ENCODE peak calls at places on chromosome 18, in seven cellular contexts. W, E, T, X, O, Y and D are unnamed samples.

GRCh38 chr18:45449761-45450227 is 165.5 kb upstream of the SLC14A2 start:
- DNase-seq in W (no peak), E (no peak), T (no peak), X (no peak), O (peak; percentile 58), Y (no peak), D (no peak)

GRCh38 chr18:23183356-23184150 is 48.3 kb downstream of the CABLES1 start:
- DNase-seq in W (no peak), E (peak; percentile 22), T (no peak), X (no peak), O (no peak), Y (no peak), D (no peak)

GRCh38 chr18:50441518-50441917 is 66.7 kb downstream of the SKA1 start:
- DNase-seq in W (no peak), E (no peak), T (no peak), X (no peak), O (no peak), Y (no peak), D (no peak)

GRCh38 chr18:22424564-22424963 is 6.8 kb upstream of the CTAGE1 start:
- DNase-seq in W (no peak), E (no peak), T (no peak), X (no peak), O (no peak), Y (no peak), D (no peak)

GRCh38 chr18:73462092-73462491 is 594.3 kb upstream of the NETO1 start:
- DNase-seq in W (no peak), E (peak; percentile 37), T (no peak), X (no peak), O (no peak), Y (no peak), D (no peak)

GRCh38 chr18:75106746-75107145 is 102.2 kb downstream of the PTGR3 start:
- DNase-seq in W (no peak), E (no peak), T (no peak), X (no peak), O (no peak), Y (no peak), D (no peak)

GRCh38 chr18:54859667-54860421 is 31.6 kb downstream of the RAB27B start:
- DNase-seq in W (no peak), E (no peak), T (no peak), X (no peak), O (no peak), Y (no peak), D (no peak)

GRCh38 chr18:75205760-75206109 is 3.2 kb downstream of the PTGR3 start:
- DNase-seq in W (no peak), E (no peak), T (no peak), X (no peak), O (no peak), Y (no peak), D (no peak)

GRCh38 chr18:35050638-35051287 is 9.6 kb downstream of the MAPRE2 start:
- DNase-seq in W (no peak), E (no peak), T (no peak), X (no peak), O (no peak), Y (no peak), D (no peak)

GRCh38 chr18:80191907-80192652 is 55.2 kb downstream of the PARD6G start:
- DNase-seq in W (no peak), E (no peak), T (no peak), X (no peak), O (no peak), Y (no peak), D (peak; percentile 23)

GRCh38 chr18:79912994-79913831 is 38.2 kb downstream of the SLC66A2 start:
- DNase-seq in W (no peak), E (no peak), T (no peak), X (no peak), O (no peak), Y (no peak), D (no peak)

GRCh38 chr18:24426398-24427294 is at the start of gene IMPACT:
- DNase-seq in W (peak; percentile 9), E (peak; percentile 32), T (peak; percentile 15), X (peak; percentile 83), O (peak; percentile 86), Y (peak; percentile 81), D (peak; percentile 78)

GRCh38 chr18:38963943-38964660 is 1398.5 kb upstream of the CELF4 start:
- DNase-seq in W (no peak), E (no peak), T (no peak), X (no peak), O (no peak), Y (no peak), D (no peak)

GRCh38 chr18:77131100-77131651 is 1.4 kb downstream of the MBP start:
- DNase-seq in W (no peak), E (no peak), T (no peak), X (peak; percentile 60), O (peak; percentile 59), Y (no peak), D (no peak)

GRCh38 chr18:61890344-61890743 is 2.5 kb downstream of the RNF152 start:
- DNase-seq in W (no peak), E (no peak), T (no peak), X (no peak), O (no peak), Y (no peak), D (no peak)

GRCh38 chr18:24536326-24536725 is 75.9 kb downstream of the HRH4 start:
- DNase-seq in W (no peak), E (no peak), T (no peak), X (no peak), O (no peak), Y (no peak), D (no peak)

GRCh38 chr18:8084160-8084559 is 517.0 kb downstream of the PTPRM start:
- DNase-seq in W (no peak), E (peak; percentile 10), T (no peak), X (no peak), O (no peak), Y (no peak), D (no peak)

GRCh38 chr18:12640881-12641200 is 17.1 kb downstream of the SPIRE1 start:
- DNase-seq in W (no peak), E (no peak), T (no peak), X (no peak), O (no peak), Y (no peak), D (no peak)

GRCh38 chr18:43934322-43935050 is 657.2 kb upstream of the SYT4 start:
- DNase-seq in W (no peak), E (no peak), T (no peak), X (no peak), O (no peak), Y (no peak), D (no peak)

GRCh38 chr18:50813353-50813752 is 6.5 kb downstream of the MRO start:
- DNase-seq in W (no peak), E (no peak), T (no peak), X (no peak), O (no peak), Y (no peak), D (no peak)

GRCh38 chr18:76943542-76944339 is 121.4 kb downstream of the ZNF236 start:
- DNase-seq in W (no peak), E (no peak), T (no peak), X (no peak), O (no peak), Y (no peak), D (no peak)

GRCh38 chr18:24031318-24031717 is 16.8 kb downstream of the TTC39C start:
- DNase-seq in W (no peak), E (no peak), T (no peak), X (no peak), O (no peak), Y (no peak), D (no peak)

GRCh38 chr18:79800353-79801180 is 2.8 kb downstream of the KCNG2 start:
- DNase-seq in W (no peak), E (no peak), T (no peak), X (no peak), O (no peak), Y (peak; percentile 15), D (no peak)

GRCh38 chr18:7793100-7793499 is 226.0 kb downstream of the PTPRM start:
- DNase-seq in W (no peak), E (no peak), T (no peak), X (no peak), O (no peak), Y (no peak), D (no peak)

GRCh38 chr18:68478246-68478645 is 236.7 kb downstream of the TMX3 start:
- DNase-seq in W (no peak), E (no peak), T (no peak), X (no peak), O (no peak), Y (no peak), D (no peak)

GRCh38 chr18:68489018-68489792 is 225.7 kb downstream of the TMX3 start:
- DNase-seq in W (no peak), E (no peak), T (no peak), X (no peak), O (no peak), Y (no peak), D (no peak)

GRCh38 chr18:68482815-68483214 is 232.1 kb downstream of the TMX3 start:
- DNase-seq in W (no peak), E (no peak), T (no peak), X (no peak), O (no peak), Y (no peak), D (no peak)

GRCh38 chr18:68480196-68480595 is 234.7 kb downstream of the TMX3 start:
- DNase-seq in W (no peak), E (no peak), T (no peak), X (no peak), O (no peak), Y (no peak), D (no peak)

GRCh38 chr18:68484241-68484640 is 230.7 kb downstream of the TMX3 start:
- DNase-seq in W (no peak), E (no peak), T (no peak), X (no peak), O (no peak), Y (no peak), D (no peak)
- TF ChIP-seq CTCF in W (no peak), E (no peak), T (no peak), X (no peak), O (no peak), Y (no peak), D (no peak)

GRCh38 chr18:46917108-46917807 is at the start of the genes KATNAL2 and PIAS2:
- DNase-seq in W (no peak), E (no peak), T (peak; percentile 11), X (peak; percentile 91), O (peak; percentile 80), Y (peak; percentile 78), D (peak; percentile 93)
- TF ChIP-seq CTCF in W (peak; percentile 11), E (no peak), T (no peak), X (no peak), O (no peak), Y (no peak), D (peak; percentile 37)

GRCh38 chr18:5851998-5852397 is 43.3 kb downstream of the TMEM200C start:
- DNase-seq in W (no peak), E (no peak), T (no peak), X (no peak), O (no peak), Y (no peak), D (no peak)
- TF ChIP-seq CTCF in W (no peak), E (no peak), T (no peak), X (peak; percentile 37), O (no peak), Y (no peak), D (no peak)

GRCh38 chr18:28637897-28638296 is 461.0 kb upstream of the CDH2 start:
- DNase-seq in W (no peak), E (no peak), T (no peak), X (no peak), O (no peak), Y (no peak), D (no peak)
- TF ChIP-seq CTCF in W (no peak), E (no peak), T (no peak), X (no peak), O (no peak), Y (no peak), D (peak; percentile 14)

GRCh38 chr18:64330161-64330560 is 181.3 kb upstream of the LINC00305 start:
- DNase-seq in W (no peak), E (no peak), T (no peak), X (no peak), O (no peak), Y (no peak), D (peak; percentile 11)
- TF ChIP-seq CTCF in W (no peak), E (no peak), T (no peak), X (peak; percentile 19), O (peak; percentile 32), Y (no peak), D (peak; percentile 32)